ENCODE peak calls at places on chromosomes 12 and 14, in eight cellular contexts. E, C, O, X, P, Z, V and F are unnamed samples.

GRCh38 chr12:20507711-20508110 is 139.4 kb downstream of the PDE3A start:
- DNase-seq in O (no peak), Z (no peak), X (no peak), V (no peak), P (no peak), E (no peak), C (no peak), F (no peak)

GRCh38 chr14:69625299-69626131 is 14.1 kb downstream of the SUSD6 start:
- DNase-seq in C (peak; percentile 66), V (peak; percentile 42), X (peak; percentile 70), Z (peak; percentile 48), P (no peak), E (peak; percentile 88), O (peak; percentile 20), F (no peak)

GRCh38 chr12:92384571-92384970 is 238.9 kb upstream of the BTG1 start:
- DNase-seq in O (no peak), P (no peak), C (no peak), V (no peak), X (no peak), Z (no peak), E (no peak), F (no peak)

GRCh38 chr14:88364710-88365413 is 20.6 kb upstream of the SPATA7 start:
- DNase-seq in X (no peak), V (no peak), O (no peak), C (no peak), Z (no peak), E (no peak), P (no peak), F (no peak)

GRCh38 chr14:60204843-60205774 is 39.9 kb upstream of the DHRS7 start:
- DNase-seq in Z (no peak), E (peak; percentile 70), O (no peak), X (no peak), P (no peak), V (no peak), C (no peak), F (no peak)

GRCh38 chr12:120286768-120287490 is 4.8 kb downstream of the RNU4-2 start:
- DNase-seq in Z (no peak), X (no peak), O (no peak), E (no peak), P (no peak), C (no peak), V (no peak), F (no peak)

GRCh38 chr12:116599285-116600122 is 40.3 kb downstream of the MAP1LC3B2 start:
- DNase-seq in E (peak; percentile 7), C (peak; percentile 58), Z (peak; percentile 89), V (peak; percentile 74), X (peak; percentile 83), O (peak; percentile 72), P (peak; percentile 74), F (peak; percentile 33)

GRCh38 chr12:123251403-123252076 is 18.3 kb downstream of the MTRFR start:
- DNase-seq in X (no peak), P (no peak), V (no peak), O (no peak), Z (no peak), E (no peak), C (no peak), F (no peak)

GRCh38 chr14:65478596-65478995 is 66.1 kb downstream of the FUT8 start:
- DNase-seq in C (peak; percentile 10), P (no peak), O (peak; percentile 52), Z (no peak), E (no peak), V (no peak), X (no peak), F (no peak)

GRCh38 chr12:115932073-115932472 is 345.4 kb downstream of the MED13L start:
- DNase-seq in C (no peak), Z (no peak), E (no peak), X (no peak), V (no peak), P (no peak), O (no peak), F (no peak)

GRCh38 chr14:91719839-91720238 is 12.0 kb downstream of the CATSPERB start:
- DNase-seq in O (no peak), V (no peak), E (no peak), C (no peak), P (no peak), Z (no peak), X (no peak), F (no peak)

GRCh38 chr12:52351196-52352059 is 15.9 kb downstream of the KRT85 start:
- DNase-seq in X (no peak), Z (no peak), V (no peak), E (no peak), P (peak; percentile 36), O (no peak), C (no peak), F (no peak)

GRCh38 chr14:69316449-69317391 is 56.8 kb downstream of the GALNT16 start:
- DNase-seq in V (peak; percentile 72), Z (peak; percentile 46), X (peak; percentile 28), P (no peak), O (peak; percentile 99), C (peak; percentile 98), E (no peak), F (peak; percentile 97)

GRCh38 chr14:53509227-53509822 is 356.2 kb upstream of the DDHD1 start:
- DNase-seq in C (peak; percentile 92), V (peak; percentile 63), E (no peak), X (peak; percentile 37), Z (peak; percentile 44), O (peak; percentile 53), P (no peak), F (peak; percentile 52)

GRCh38 chr14:101687756-101688546 is 73.6 kb upstream of the PPP2R5C start:
- DNase-seq in V (no peak), P (no peak), O (no peak), C (no peak), X (no peak), Z (no peak), E (no peak), F (no peak)

GRCh38 chr12:124637586-124637985 is 70.2 kb upstream of the NCOR2 start:
- DNase-seq in E (no peak), C (no peak), X (no peak), V (peak; percentile 49), Z (no peak), O (no peak), P (no peak), F (no peak)

GRCh38 chr14:68384335-68384734 is 408.5 kb downstream of the ZFP36L1 start:
- DNase-seq in O (peak; percentile 63), P (no peak), V (peak; percentile 56), E (no peak), Z (no peak), X (peak; percentile 37), C (no peak), F (no peak)

GRCh38 chr12:21502164-21502496 is 541 bp downstream of the GOLT1B start:
- DNase-seq in X (peak; percentile 20), C (peak; percentile 34), E (peak; percentile 1), Z (peak; percentile 43), O (peak; percentile 40), P (no peak), V (no peak), F (no peak)

GRCh38 chr14:53942970-53943750 is 13.5 kb downstream of the BMP4 start:
- DNase-seq in V (no peak), C (no peak), P (no peak), O (no peak), Z (no peak), E (no peak), X (no peak), F (no peak)

DNA sequence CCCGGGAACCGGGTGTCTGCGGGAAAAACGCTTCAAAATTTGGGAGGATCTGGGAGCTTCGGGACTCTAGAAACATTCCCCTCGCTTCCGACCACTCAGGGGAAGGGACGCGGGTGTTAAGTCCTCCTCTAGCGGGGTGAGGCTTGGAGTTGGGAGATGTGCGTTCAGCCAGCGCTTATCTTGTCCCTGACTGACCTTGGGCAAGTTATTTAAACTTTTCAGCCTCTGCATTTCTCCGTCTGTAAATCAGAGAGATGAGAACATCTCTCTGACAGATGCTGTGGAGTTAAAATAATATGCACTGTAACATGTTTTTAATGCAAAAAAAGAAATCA is 76.9 kb upstream of the ANO4 start:
- DNase-seq in E (no peak), X (no peak), P (no peak), V (no peak), O (peak; percentile 20), Z (no peak), C (no peak), F (no peak)
- H3K4me3 ChIP-seq in E (no peak overlapping the region), X (peak overlapping the region; percentile 37), P (peak overlapping the region; percentile 60), V (no peak overlapping the region), O (peak overlapping the region; percentile 59), Z (peak overlapping the region; percentile 30), C (peak overlapping the region; percentile 33), F (peak overlapping the region; percentile 52)

DNA sequence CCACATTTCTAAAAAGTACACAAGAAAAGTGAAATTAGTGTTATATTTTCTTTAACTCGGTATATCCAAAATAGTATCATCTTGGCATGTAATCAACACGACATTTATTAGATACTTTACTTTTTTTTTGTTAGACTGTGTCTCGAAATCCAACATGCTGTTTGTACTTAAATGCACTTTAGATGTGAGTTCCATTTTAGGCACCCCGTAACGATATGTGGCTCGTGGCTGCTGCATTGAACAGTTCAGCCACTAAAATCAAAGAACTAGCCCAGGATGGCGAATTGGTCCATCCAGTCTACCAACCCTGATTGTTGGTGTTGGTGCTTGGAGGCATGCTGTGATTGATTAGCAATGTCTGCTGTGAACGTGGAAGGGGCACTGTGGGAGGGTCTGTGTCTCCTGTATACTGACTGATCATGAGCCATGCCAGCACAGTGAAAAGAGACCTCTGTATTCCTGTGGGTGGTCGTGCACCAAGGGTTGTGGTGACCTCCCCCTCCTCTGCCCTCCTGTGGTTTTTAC is 63.1 kb upstream of the DLK1 start:
- DNase-seq in P (no peak), E (no peak), X (no peak), C (no peak), V (no peak), O (no peak), Z (no peak), F (no peak)
- TF ChIP-seq CTCF in P (no peak), E (no peak), X (no peak), C (no peak), V (no peak), O (no peak), Z (no peak), F (no peak)

GRCh38 chr12:66168410-66168809 is 1.4 kb downstream of the TMBIM4 start:
- DNase-seq in O (no peak), V (no peak), X (no peak), C (no peak), Z (no peak), P (no peak), E (no peak), F (no peak)
- H3K4me3 ChIP-seq in O (peak overlapping the region; percentile 90), V (peak overlapping the region; percentile 98), X (no peak overlapping the region), C (no peak overlapping the region), Z (peak overlapping the region; percentile 86), P (peak overlapping the region; percentile 57), E (peak overlapping the region; percentile 62), F (peak overlapping the region; percentile 91)

GRCh38 chr14:95433094-95433478 is 83.4 kb downstream of the SYNE3 start:
- DNase-seq in V (no peak), C (no peak), E (no peak), X (no peak), Z (no peak), O (no peak), P (no peak), F (no peak)
- TF ChIP-seq CTCF in V (no peak), C (no peak), E (no peak), X (no peak), Z (no peak), O (no peak), P (peak; percentile 16), F (no peak)

GRCh38 chr12:121608301-121608700 is 18.0 kb upstream of the ORAI1 start:
- DNase-seq in V (no peak), C (no peak), P (no peak), E (no peak), O (no peak), X (no peak), Z (no peak), F (no peak)
- H3K4me3 ChIP-seq in V (no peak overlapping the region), C (no peak overlapping the region), P (no peak overlapping the region), E (no peak overlapping the region), O (no peak overlapping the region), X (no peak overlapping the region), Z (no peak overlapping the region), F (no peak overlapping the region)